ENCODE peak calls at places on chromosomes 3 and 15, in eight cellular contexts. One of them, this sample, is unnamed.

GRCh38 chr15:75640483-75641175 is 605 bp upstream of the IMP3 start:
- DNase-seq in cardiac fibroblast: peak
- DNase-seq in tibial artery: no peak
- DNase-seq in BJ: no peak
- DNase-seq in left ventricle myocardium inferior: peak
- DNase-seq in transverse colon: no peak
- DNase-seq in IMR-90: peak
- DNase-seq in tibial nerve: no peak
- DNase-seq in this sample: no peak

GRCh38 chr3:183883291-183884096 is 1.2 kb downstream of the PARL start:
- DNase-seq in cardiac fibroblast: no peak
- DNase-seq in tibial artery: no peak
- DNase-seq in BJ: no peak
- DNase-seq in left ventricle myocardium inferior: no peak
- DNase-seq in transverse colon: no peak
- DNase-seq in IMR-90: no peak
- DNase-seq in tibial nerve: no peak
- DNase-seq in this sample: no peak

GRCh38 chr3:196016485-196016884 is 65.4 kb downstream of the TFRC start:
- DNase-seq in cardiac fibroblast: peak
- DNase-seq in tibial artery: no peak
- DNase-seq in BJ: peak
- DNase-seq in left ventricle myocardium inferior: no peak
- DNase-seq in transverse colon: no peak
- DNase-seq in IMR-90: peak
- DNase-seq in tibial nerve: no peak
- DNase-seq in this sample: no peak

GRCh38 chr15:27036210-27036609 is 65.2 kb downstream of the GABRG3 start:
- DNase-seq in cardiac fibroblast: no peak
- DNase-seq in tibial artery: no peak
- DNase-seq in BJ: no peak
- DNase-seq in left ventricle myocardium inferior: no peak
- DNase-seq in transverse colon: no peak
- DNase-seq in IMR-90: no peak
- DNase-seq in tibial nerve: no peak
- DNase-seq in this sample: no peak

GRCh38 chr15:65954289-65954741 is 85.0 kb downstream of the RAB11A start:
- DNase-seq in cardiac fibroblast: peak
- DNase-seq in tibial artery: no peak
- DNase-seq in BJ: no peak
- DNase-seq in left ventricle myocardium inferior: no peak
- DNase-seq in transverse colon: no peak
- DNase-seq in IMR-90: peak
- DNase-seq in tibial nerve: no peak
- DNase-seq in this sample: no peak

GRCh38 chr3:123412811-123413588 is 35.9 kb downstream of the ADCY5 start:
- DNase-seq in cardiac fibroblast: peak
- DNase-seq in tibial artery: peak
- DNase-seq in BJ: no peak
- DNase-seq in left ventricle myocardium inferior: peak
- DNase-seq in transverse colon: no peak
- DNase-seq in IMR-90: no peak
- DNase-seq in tibial nerve: peak
- DNase-seq in this sample: no peak

GRCh38 chr15:29570121-29570930 is 251.9 kb downstream of the TJP1 start:
- DNase-seq in cardiac fibroblast: peak
- DNase-seq in tibial artery: no peak
- DNase-seq in BJ: no peak
- DNase-seq in left ventricle myocardium inferior: no peak
- DNase-seq in transverse colon: peak
- DNase-seq in IMR-90: no peak
- DNase-seq in tibial nerve: no peak
- DNase-seq in this sample: no peak

GRCh38 chr3:171011109-171011508 is 15.4 kb downstream of the SLC2A2 start:
- DNase-seq in cardiac fibroblast: no peak
- DNase-seq in tibial artery: no peak
- DNase-seq in BJ: no peak
- DNase-seq in left ventricle myocardium inferior: no peak
- DNase-seq in transverse colon: no peak
- DNase-seq in IMR-90: no peak
- DNase-seq in tibial nerve: no peak
- DNase-seq in this sample: no peak

GRCh38 chr3:37726445-37727000 is 135.2 kb upstream of the CTDSPL start:
- DNase-seq in cardiac fibroblast: peak
- DNase-seq in tibial artery: peak
- DNase-seq in BJ: no peak
- DNase-seq in left ventricle myocardium inferior: no peak
- DNase-seq in transverse colon: no peak
- DNase-seq in IMR-90: no peak
- DNase-seq in tibial nerve: no peak
- DNase-seq in this sample: no peak

GRCh38 chr15:63372018-63372705 is 9.5 kb downstream of the CA12 start:
- DNase-seq in cardiac fibroblast: peak
- DNase-seq in tibial artery: peak
- DNase-seq in BJ: peak
- DNase-seq in left ventricle myocardium inferior: no peak
- DNase-seq in transverse colon: no peak
- DNase-seq in IMR-90: peak
- DNase-seq in tibial nerve: peak
- DNase-seq in this sample: no peak

GRCh38 chr15:74809242-74809641 is 3.4 kb upstream of the LMAN1L start:
- DNase-seq in cardiac fibroblast: no peak
- DNase-seq in tibial artery: no peak
- DNase-seq in BJ: no peak
- DNase-seq in left ventricle myocardium inferior: no peak
- DNase-seq in transverse colon: no peak
- DNase-seq in IMR-90: no peak
- DNase-seq in tibial nerve: no peak
- DNase-seq in this sample: no peak

GRCh38 chr3:106685751-106686150 is 691.5 kb upstream of the CCDC54 start:
- DNase-seq in cardiac fibroblast: no peak
- DNase-seq in tibial artery: no peak
- DNase-seq in BJ: no peak
- DNase-seq in left ventricle myocardium inferior: no peak
- DNase-seq in transverse colon: no peak
- DNase-seq in IMR-90: no peak
- DNase-seq in tibial nerve: no peak
- DNase-seq in this sample: no peak

GRCh38 chr3:10964537-10965167 is 27.9 kb upstream of the SLC6A1 start:
- DNase-seq in cardiac fibroblast: no peak
- DNase-seq in tibial artery: no peak
- DNase-seq in BJ: no peak
- DNase-seq in left ventricle myocardium inferior: no peak
- DNase-seq in transverse colon: peak
- DNase-seq in IMR-90: peak
- DNase-seq in tibial nerve: no peak
- DNase-seq in this sample: no peak

GRCh38 chr3:111210003-111210699 is 138.5 kb downstream of the NECTIN3 start:
- DNase-seq in cardiac fibroblast: peak
- DNase-seq in tibial artery: no peak
- DNase-seq in BJ: peak
- DNase-seq in left ventricle myocardium inferior: no peak
- DNase-seq in transverse colon: no peak
- DNase-seq in IMR-90: peak
- DNase-seq in tibial nerve: no peak
- DNase-seq in this sample: no peak

GRCh38 chr15:41024141-41024540 is 70.9 kb downstream of the CHAC1 start:
- DNase-seq in cardiac fibroblast: peak
- DNase-seq in tibial artery: no peak
- DNase-seq in BJ: peak
- DNase-seq in left ventricle myocardium inferior: no peak
- DNase-seq in transverse colon: no peak
- DNase-seq in IMR-90: peak
- DNase-seq in tibial nerve: no peak
- DNase-seq in this sample: no peak

GRCh38 chr3:123522666-123523412 is 62.0 kb downstream of the HACD2 start:
- DNase-seq in cardiac fibroblast: no peak
- DNase-seq in tibial artery: peak
- DNase-seq in BJ: no peak
- DNase-seq in left ventricle myocardium inferior: peak
- DNase-seq in transverse colon: no peak
- DNase-seq in IMR-90: no peak
- DNase-seq in tibial nerve: peak
- DNase-seq in this sample: no peak

GRCh38 chr3:48399387-48400172 is 27.6 kb downstream of the FBXW12 start:
- DNase-seq in cardiac fibroblast: no peak
- DNase-seq in tibial artery: no peak
- DNase-seq in BJ: no peak
- DNase-seq in left ventricle myocardium inferior: no peak
- DNase-seq in transverse colon: no peak
- DNase-seq in IMR-90: no peak
- DNase-seq in tibial nerve: no peak
- DNase-seq in this sample: peak

GRCh38 chr15:54131410-54131809 is 153.2 kb downstream of the UNC13C start:
- DNase-seq in cardiac fibroblast: no peak
- DNase-seq in tibial artery: no peak
- DNase-seq in BJ: no peak
- DNase-seq in left ventricle myocardium inferior: no peak
- DNase-seq in transverse colon: no peak
- DNase-seq in IMR-90: peak
- DNase-seq in tibial nerve: no peak
- DNase-seq in this sample: no peak

GRCh38 chr3:152381881-152382295 is 113.2 kb downstream of the MBNL1 start:
- DNase-seq in cardiac fibroblast: no peak
- DNase-seq in tibial artery: no peak
- DNase-seq in BJ: no peak
- DNase-seq in left ventricle myocardium inferior: no peak
- DNase-seq in transverse colon: no peak
- DNase-seq in IMR-90: no peak
- DNase-seq in tibial nerve: no peak
- DNase-seq in this sample: no peak
- H3K4me3 ChIP-seq in cardiac fibroblast: peak
- H3K4me3 ChIP-seq in tibial artery: peak
- H3K4me3 ChIP-seq in BJ: peak
- H3K4me3 ChIP-seq in left ventricle myocardium inferior: peak
- H3K4me3 ChIP-seq in transverse colon: no peak
- H3K4me3 ChIP-seq in IMR-90: no peak
- H3K4me3 ChIP-seq in tibial nerve: peak
- H3K4me3 ChIP-seq in this sample: no peak

DNA sequence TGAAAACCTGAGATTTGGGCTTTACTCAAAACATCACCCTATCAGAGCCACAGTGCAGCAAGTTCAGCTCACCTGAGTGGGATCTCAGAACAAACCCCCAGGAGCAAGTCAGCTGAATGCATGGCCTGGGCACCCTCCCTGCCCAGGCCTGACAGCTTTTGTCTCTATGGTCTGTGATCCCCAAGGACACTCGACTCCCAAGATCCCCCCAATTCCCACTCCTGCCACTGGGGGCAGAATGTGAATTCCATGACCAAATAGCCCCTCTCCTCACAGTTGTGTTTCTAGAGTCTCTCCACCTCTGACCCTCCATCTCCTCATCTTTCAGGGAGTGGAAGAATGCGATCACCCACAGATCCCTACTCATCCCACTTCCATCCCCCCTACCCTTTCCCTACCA is 58.9 kb downstream of the ZNF445 start:
- DNase-seq in cardiac fibroblast: no peak
- DNase-seq in tibial artery: no peak
- DNase-seq in BJ: no peak
- DNase-seq in left ventricle myocardium inferior: no peak
- DNase-seq in transverse colon: no peak
- DNase-seq in IMR-90: no peak
- DNase-seq in tibial nerve: no peak
- DNase-seq in this sample: no peak
- TF ChIP-seq CTCF in cardiac fibroblast: peak
- TF ChIP-seq CTCF in tibial artery: no peak
- TF ChIP-seq CTCF in BJ: peak
- TF ChIP-seq CTCF in left ventricle myocardium inferior: peak
- TF ChIP-seq CTCF in transverse colon: no peak
- TF ChIP-seq CTCF in IMR-90: peak
- TF ChIP-seq CTCF in tibial nerve: no peak
- TF ChIP-seq CTCF in this sample: no peak

GRCh38 chr15:55587321-55588069 is 650 bp downstream of the PYGO1 start:
- DNase-seq in cardiac fibroblast: peak
- DNase-seq in tibial artery: peak
- DNase-seq in BJ: no peak
- DNase-seq in left ventricle myocardium inferior: peak
- DNase-seq in transverse colon: peak
- DNase-seq in IMR-90: peak
- DNase-seq in tibial nerve: peak
- DNase-seq in this sample: no peak

GRCh38 chr15:55590788-55591187 is 2.6 kb upstream of the PYGO1 start:
- DNase-seq in cardiac fibroblast: no peak
- DNase-seq in tibial artery: no peak
- DNase-seq in BJ: no peak
- DNase-seq in left ventricle myocardium inferior: no peak
- DNase-seq in transverse colon: no peak
- DNase-seq in IMR-90: no peak
- DNase-seq in tibial nerve: no peak
- DNase-seq in this sample: no peak

GRCh38 chr15:55588818-55589122 is 625 bp upstream of the PYGO1 start:
- DNase-seq in cardiac fibroblast: no peak
- DNase-seq in tibial artery: no peak
- DNase-seq in BJ: no peak
- DNase-seq in left ventricle myocardium inferior: no peak
- DNase-seq in transverse colon: no peak
- DNase-seq in IMR-90: no peak
- DNase-seq in tibial nerve: peak
- DNase-seq in this sample: no peak

GRCh38 chr15:55588070-55588817 is at the start of gene PYGO1:
- DNase-seq in cardiac fibroblast: peak
- DNase-seq in tibial artery: peak
- DNase-seq in BJ: no peak
- DNase-seq in left ventricle myocardium inferior: peak
- DNase-seq in transverse colon: peak
- DNase-seq in IMR-90: peak
- DNase-seq in tibial nerve: peak
- DNase-seq in this sample: no peak

DNA sequence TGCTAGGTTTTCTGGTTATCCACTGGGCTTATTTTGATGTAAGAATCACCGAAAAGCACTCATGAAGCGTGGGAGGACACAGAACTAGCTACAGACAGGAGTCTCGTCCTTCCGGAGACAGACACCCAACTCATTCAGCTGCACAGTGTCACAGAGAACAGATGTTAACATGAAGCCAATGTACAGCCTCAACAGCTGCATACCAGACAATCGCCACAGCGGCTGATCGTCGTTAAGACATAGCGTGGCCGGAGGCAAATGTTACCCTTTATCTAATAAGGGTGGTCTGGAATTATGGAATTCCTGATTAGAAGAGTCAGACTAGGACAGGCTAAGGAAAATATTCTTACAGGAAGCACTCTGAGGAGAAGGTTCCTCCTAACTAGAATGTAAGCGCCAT is 1.2 kb upstream of the PYGO1 start:
- DNase-seq in cardiac fibroblast: no peak
- DNase-seq in tibial artery: no peak
- DNase-seq in BJ: no peak
- DNase-seq in left ventricle myocardium inferior: no peak
- DNase-seq in transverse colon: no peak
- DNase-seq in IMR-90: no peak
- DNase-seq in tibial nerve: no peak
- DNase-seq in this sample: no peak
- H3K4me3 ChIP-seq in cardiac fibroblast: no peak
- H3K4me3 ChIP-seq in tibial artery: no peak
- H3K4me3 ChIP-seq in BJ: peak
- H3K4me3 ChIP-seq in left ventricle myocardium inferior: peak
- H3K4me3 ChIP-seq in transverse colon: no peak
- H3K4me3 ChIP-seq in IMR-90: no peak
- H3K4me3 ChIP-seq in tibial nerve: no peak
- H3K4me3 ChIP-seq in this sample: no peak

GRCh38 chr3:148372476-148372875 is 325.2 kb upstream of the AGTR1 start:
- DNase-seq in cardiac fibroblast: no peak
- DNase-seq in tibial artery: no peak
- DNase-seq in BJ: no peak
- DNase-seq in left ventricle myocardium inferior: no peak
- DNase-seq in transverse colon: no peak
- DNase-seq in IMR-90: no peak
- DNase-seq in tibial nerve: no peak
- DNase-seq in this sample: no peak

GRCh38 chr3:148366743-148367410 is 330.8 kb upstream of the AGTR1 start:
- DNase-seq in cardiac fibroblast: peak
- DNase-seq in tibial artery: no peak
- DNase-seq in BJ: no peak
- DNase-seq in left ventricle myocardium inferior: no peak
- DNase-seq in transverse colon: no peak
- DNase-seq in IMR-90: peak
- DNase-seq in tibial nerve: no peak
- DNase-seq in this sample: no peak
- TF ChIP-seq CTCF in cardiac fibroblast: no peak
- TF ChIP-seq CTCF in tibial artery: no peak
- TF ChIP-seq CTCF in BJ: no peak
- TF ChIP-seq CTCF in left ventricle myocardium inferior: no peak
- TF ChIP-seq CTCF in transverse colon: no peak
- TF ChIP-seq CTCF in IMR-90: peak
- TF ChIP-seq CTCF in tibial nerve: no peak
- TF ChIP-seq CTCF in this sample: peak